ENCODE peak calls at places on chromosomes 6 and 20, in five cellular contexts. W is ovary, M is left lung, B is AG04450, T is PC-9. K is an unnamed sample.

GRCh38 chr6:87623248-87623647 is 33.3 kb downstream of the ORC3 start:
- DNase-seq in W (no peak), M (no peak), B (no peak), T (no peak), K (peak; percentile 15)

GRCh38 chr20:35718972-35719635 is 19.9 kb downstream of the ROMO1 start:
- DNase-seq in W (no peak), M (no peak), B (no peak), T (no peak), K (no peak)

GRCh38 chr6:106547053-106547414 is 82.3 kb downstream of the RTN4IP1 start:
- DNase-seq in W (no peak), M (no peak), B (no peak), T (peak; percentile 46), K (no peak)

GRCh38 chr20:25011261-25011660 is 18.7 kb upstream of the APMAP start:
- DNase-seq in W (no peak), M (peak; percentile 8), B (no peak), T (no peak), K (no peak)

GRCh38 chr6:46113370-46113769 is 16.4 kb upstream of the ENPP4 start:
- DNase-seq in W (no peak), M (peak; percentile 46), B (no peak), T (peak; percentile 59), K (no peak)

GRCh38 chr20:37801921-37802320 is 101.0 kb upstream of the VSTM2L start:
- DNase-seq in W (no peak), M (no peak), B (no peak), T (no peak), K (no peak)

GRCh38 chr6:31158863-31159855 is 770 bp downstream of the TCF19 start:
- DNase-seq in W (no peak), M (no peak), B (no peak), T (no peak), K (peak; percentile 2)

GRCh38 chr6:130143709-130144108 is 79.0 kb downstream of the SAMD3 start:
- DNase-seq in W (no peak), M (no peak), B (no peak), T (no peak), K (peak; percentile 26)

GRCh38 chr6:164178933-164179332 is 764.4 kb downstream of the QKI start:
- DNase-seq in W (no peak), M (no peak), B (no peak), T (no peak), K (no peak)

GRCh38 chr6:46453221-46453620 is 38.0 kb downstream of the RCAN2 start:
- DNase-seq in W (no peak), M (no peak), B (peak; percentile 18), T (no peak), K (peak; percentile 77)

GRCh38 chr6:38154731-38155130 is 335.2 kb downstream of the ZFAND3 start:
- DNase-seq in W (no peak), M (no peak), B (no peak), T (no peak), K (no peak)

GRCh38 chr20:59802018-59802417 is 131.4 kb downstream of the SYCP2 start:
- DNase-seq in W (no peak), M (no peak), B (no peak), T (no peak), K (no peak)

GRCh38 chr20:50460608-50461268 is 49.4 kb upstream of the PTPN1 start:
- DNase-seq in W (peak; percentile 87), M (peak; percentile 88), B (no peak), T (peak; percentile 90), K (peak; percentile 83)

GRCh38 chr6:163667372-163668060 is 253.0 kb downstream of the QKI start:
- DNase-seq in W (no peak), M (peak; percentile 46), B (no peak), T (no peak), K (peak; percentile 14)

GRCh38 chr6:133317704-133318103 is 76.5 kb downstream of the EYA4 start:
- DNase-seq in W (no peak), M (no peak), B (no peak), T (no peak), K (no peak)

GRCh38 chr6:42255050-42255449 is 37.4 kb upstream of the MRPS10 start:
- DNase-seq in W (no peak), M (no peak), B (no peak), T (no peak), K (no peak)

DNA sequence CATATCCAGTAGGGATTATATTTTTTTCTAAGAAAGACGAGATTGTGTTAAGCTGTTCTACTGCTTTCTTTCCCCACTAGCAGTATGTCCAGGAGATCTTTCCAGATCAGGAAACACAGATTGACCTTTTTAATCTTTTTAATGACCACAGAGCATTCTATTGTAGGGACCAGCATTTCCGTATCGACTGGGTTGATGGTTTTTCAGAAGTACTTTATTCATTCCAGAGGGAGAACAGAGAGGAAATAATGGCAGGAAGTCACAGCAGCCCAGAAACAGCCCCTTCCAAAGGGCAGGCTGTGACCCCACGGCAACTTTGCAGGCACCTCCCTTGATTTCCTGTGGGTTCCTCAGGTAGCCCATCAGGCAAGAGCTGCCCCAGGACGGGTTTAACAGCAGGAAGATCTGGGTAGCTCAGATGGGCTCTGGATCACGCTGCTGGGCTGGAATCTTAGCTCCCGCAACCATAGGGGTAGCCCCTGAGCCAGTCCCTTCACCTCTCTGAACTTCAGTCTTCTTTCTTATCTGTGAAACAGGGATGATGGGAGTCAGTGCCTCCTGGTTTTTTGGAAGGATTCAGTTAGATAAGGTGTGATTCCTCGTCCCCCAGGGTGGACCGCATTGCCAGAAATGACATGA is 23.8 kb upstream of the CHMP4B start:
- DNase-seq in W (no peak), M (no peak), B (no peak), T (no peak), K (no peak)
- H3K4me3 ChIP-seq in W (no peak overlapping the region), M (no peak overlapping the region), B (no peak overlapping the region), T (no peak overlapping the region), K (no peak overlapping the region)

DNA sequence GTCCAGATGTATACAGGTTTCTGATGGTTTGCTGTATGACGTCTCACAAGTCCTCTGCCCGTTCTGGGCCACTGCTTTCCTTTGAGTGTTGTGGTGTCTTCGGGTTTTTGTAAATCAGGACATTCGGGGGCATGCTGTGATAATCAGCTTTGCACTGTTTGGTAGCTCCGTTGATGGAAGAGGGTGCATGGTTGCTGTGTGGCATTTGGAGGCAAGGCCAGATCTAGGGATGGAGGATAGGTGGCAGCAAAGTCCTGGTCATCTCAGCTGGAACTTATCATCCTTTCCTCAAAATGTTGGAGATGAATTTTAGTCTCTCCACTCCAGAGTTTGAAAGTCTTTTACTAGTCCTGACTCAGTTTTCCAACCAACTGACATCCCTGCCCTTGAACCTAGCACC is 91.0 kb downstream of the SCP2D1 start:
- DNase-seq in W (no peak), M (no peak), B (no peak), T (no peak), K (no peak)
- TF ChIP-seq CTCF in W (no peak), M (no peak), B (no peak), T (peak; percentile 23), K (no peak)

DNA sequence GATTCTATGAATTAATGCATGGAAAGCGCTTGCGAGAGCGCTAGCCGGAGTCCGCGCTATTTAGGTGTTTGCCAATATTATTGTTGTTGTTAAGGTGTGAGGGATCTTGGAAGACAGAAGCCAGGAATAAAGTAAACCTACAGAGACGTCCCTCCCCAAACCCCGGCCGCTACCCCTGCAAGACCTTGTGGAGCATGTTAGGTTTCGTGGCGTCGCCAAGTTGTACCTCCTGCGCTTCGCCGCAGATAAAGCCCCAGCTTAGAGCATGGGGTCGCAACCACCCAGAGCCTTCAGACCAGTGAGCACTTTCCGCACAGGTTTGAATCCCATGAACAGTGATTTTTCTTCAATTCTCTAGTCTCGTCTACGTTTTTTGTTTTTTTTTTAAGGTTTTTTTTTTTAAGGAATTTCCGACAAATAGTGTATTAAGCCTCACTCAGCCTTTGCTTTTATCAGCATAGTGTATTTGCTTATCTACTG is 16.9 kb upstream of the ZSCAN9 start:
- DNase-seq in W (no peak), M (no peak), B (no peak), T (no peak), K (no peak)
- H3K27me3 ChIP-seq in W (peaks cover 5% of the 10 kb centered on the region), M (peaks cover 99% of the 10 kb centered on the region), B (peaks cover 37% of the 10 kb centered on the region), T (peaks cover 16% of the 10 kb centered on the region), K (peaks cover 5% of the 10 kb centered on the region)

GRCh38 chr20:23125159-23125558 is 39.0 kb upstream of the CD93 start:
- DNase-seq in W (no peak), M (no peak), B (no peak), T (no peak), K (no peak)

GRCh38 chr20:23127506-23128279 is 41.6 kb upstream of the CD93 start:
- DNase-seq in W (no peak), M (peak; percentile 28), B (no peak), T (no peak), K (no peak)

GRCh38 chr20:23126281-23127061 is 40.3 kb upstream of the CD93 start:
- DNase-seq in W (no peak), M (peak; percentile 34), B (no peak), T (no peak), K (no peak)

GRCh38 chr20:23123886-23124285 is 37.8 kb upstream of the CD93 start:
- DNase-seq in W (no peak), M (peak; percentile 22), B (no peak), T (no peak), K (no peak)

DNA sequence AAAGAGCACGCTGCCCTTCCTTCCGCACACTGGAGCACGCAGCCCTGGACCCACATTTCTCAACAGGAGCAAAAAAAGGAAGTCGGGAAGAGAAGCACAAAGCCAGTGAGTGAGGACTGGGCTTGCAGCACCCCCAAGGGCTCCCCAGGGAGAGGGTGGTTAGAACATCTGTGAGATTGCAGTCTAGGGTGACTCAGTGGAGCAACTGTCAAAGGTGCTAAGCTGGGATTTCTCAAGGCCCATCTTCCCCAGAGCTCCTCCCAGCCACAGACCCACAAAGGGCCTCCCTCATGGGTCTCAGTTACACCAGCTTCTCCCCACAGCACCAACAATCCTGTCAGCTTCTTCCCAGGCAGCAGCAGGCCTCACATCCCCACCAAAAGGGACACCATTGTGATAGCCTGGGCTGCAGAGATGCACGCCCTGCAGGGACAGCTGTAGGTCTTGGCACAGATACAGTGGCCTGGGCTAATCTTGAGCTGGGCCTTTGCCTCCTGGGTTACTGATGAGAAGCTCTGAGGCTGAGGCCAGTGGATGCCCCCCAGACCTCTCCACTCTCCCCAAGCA is 39.6 kb upstream of the CD93 start:
- DNase-seq in W (no peak), M (peak; percentile 82), B (peak; percentile 29), T (no peak), K (peak; percentile 67)
- H3K4me3 ChIP-seq in W (no peak overlapping the region), M (no peak overlapping the region), B (no peak overlapping the region), T (no peak overlapping the region), K (no peak overlapping the region)

GRCh38 chr6:151661509-151661908 is 146.0 kb upstream of the ESR1 start:
- DNase-seq in W (no peak), M (no peak), B (no peak), T (no peak), K (no peak)

GRCh38 chr6:151659212-151659611 is 148.3 kb upstream of the ESR1 start:
- DNase-seq in W (no peak), M (no peak), B (no peak), T (no peak), K (no peak)

GRCh38 chr6:151664390-151664789 is 143.1 kb upstream of the ESR1 start:
- DNase-seq in W (no peak), M (no peak), B (no peak), T (no peak), K (no peak)

GRCh38 chr6:151663559-151663958 is 143.9 kb upstream of the ESR1 start:
- DNase-seq in W (no peak), M (no peak), B (no peak), T (no peak), K (no peak)

DNA sequence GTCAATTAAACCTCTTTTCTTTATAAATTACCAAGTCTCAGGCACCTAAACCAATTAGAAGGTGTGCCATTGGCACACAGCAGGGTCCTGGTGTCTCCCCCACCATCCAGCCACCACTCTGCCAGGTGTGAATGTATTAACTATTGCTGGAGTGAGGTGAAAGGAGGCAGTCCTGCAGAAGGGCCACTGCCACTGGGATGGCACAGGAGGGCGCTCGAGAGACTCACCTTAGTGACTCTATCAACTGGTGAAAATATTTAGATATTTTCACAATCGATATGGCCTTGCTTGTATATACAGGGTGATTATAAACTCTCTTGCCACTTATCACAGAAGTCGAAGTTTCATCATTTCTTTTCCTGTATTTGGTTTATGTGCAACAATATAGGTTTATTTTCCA is 145.6 kb upstream of the ESR1 start:
- DNase-seq in W (no peak), M (no peak), B (no peak), T (no peak), K (no peak)
- TF ChIP-seq CTCF in W (no peak), M (no peak), B (peak; percentile 12), T (no peak), K (peak; percentile 48)

K was measured in brain microvascular endothelial cell.